ENCODE peak calls at places on chromosome 21, in nine cellular contexts. L is HFF-Myc; C is HS-27A; G is fibroblast of mammary gland; B is fibroblast of pulmonary artery; R is activated CD8-positive, alpha-beta memory T cell treated with anti-CD3 and anti-CD28 coated beads, Interleukin-2, amount 50 U/mL, for 4 hours; U is HuH-7.5; K is glutamatergic neuron; Y is aorta. X is an unnamed sample.

GRCh38 chr21:21675601-21676000 is 677.4 kb downstream of the NCAM2 start:
- DNase-seq in L (no peak), C (no peak), G (no peak), B (no peak), R (no peak), U (no peak), K (no peak), Y (no peak), X (no peak)

GRCh38 chr21:36260030-36260787 is 59.8 kb upstream of the MORC3 start:
- DNase-seq in L (peak), C (no peak), G (peak), B (peak), R (peak), U (peak), K (no peak), Y (no peak), X (no peak)

GRCh38 chr21:45515241-45516061 is 26.8 kb downstream of the SLC19A1 start:
- DNase-seq in L (no peak), C (no peak), G (no peak), B (no peak), R (no peak), U (no peak), K (peak), Y (peak), X (peak)

GRCh38 chr21:42115136-42115683 is 44.1 kb downstream of the UMODL1 start:
- DNase-seq in L (no peak), C (no peak), G (no peak), B (no peak), R (no peak), U (no peak), K (no peak), Y (peak), X (no peak)

GRCh38 chr21:43274022-43274945 is 105.5 kb downstream of the CRYAA start:
- DNase-seq in L (no peak), C (no peak), G (no peak), B (no peak), R (no peak), U (peak), K (no peak), Y (peak), X (no peak)

GRCh38 chr21:29196021-29196663 is 65.7 kb downstream of the MAP3K7CL start:
- DNase-seq in L (no peak), C (peak), G (peak), B (peak), R (peak), U (peak), K (no peak), Y (peak), X (peak)

GRCh38 chr21:40129809-40130208 is 262.6 kb downstream of the PCP4 start:
- DNase-seq in L (no peak), C (no peak), G (no peak), B (no peak), R (no peak), U (no peak), K (no peak), Y (no peak), X (no peak)

GRCh38 chr21:45142469-45142868 is 68.1 kb downstream of the ADARB1 start:
- DNase-seq in L (peak), C (peak), G (peak), B (peak), R (no peak), U (no peak), K (no peak), Y (peak), X (no peak)

X was measured in left lung.